ENCODE peak calls at places on chromosome 2, in nine cellular contexts. K is keratinocyte, Q is foreskin fibroblast, W is K562, F is astrocyte of the spinal cord, N is PC-9, D is body of pancreas, O is IMR-90, L is stomach. I is an unnamed sample.

GRCh38 chr2:111975819-111976218 is 77.4 kb downstream of the MERTK start:
- DNase-seq in F (no peak), Q (peak), D (no peak), L (no peak), N (no peak), W (no peak), O (no peak), K (no peak), I (no peak)

GRCh38 chr2:182915369-182916326 is 49.2 kb upstream of the FRZB start:
- DNase-seq in L (no peak), N (peak), D (no peak), W (no peak), F (peak), O (peak), Q (peak), K (peak), I (peak)

GRCh38 chr2:218396688-218397501 is 2.8 kb upstream of the CTDSP1 start:
- DNase-seq in K (no peak), W (no peak), L (peak), Q (peak), F (peak), D (peak), O (peak), N (peak), I (no peak)

GRCh38 chr2:240396623-240397541 is 38.6 kb upstream of the GPC1 start:
- DNase-seq in D (peak), L (no peak), K (no peak), W (no peak), N (no peak), Q (peak), F (peak), O (no peak), I (no peak)

GRCh38 chr2:10933700-10934225 is 22.0 kb downstream of the KCNF1 start:
- DNase-seq in L (no peak), K (no peak), F (no peak), W (no peak), Q (no peak), O (no peak), D (no peak), N (no peak), I (no peak)

GRCh38 chr2:218733615-218734021 is 23.0 kb downstream of the TTLL4 start:
- DNase-seq in O (peak), L (peak), W (no peak), N (no peak), D (peak), K (no peak), F (peak), Q (peak), I (no peak)

GRCh38 chr2:48343571-48344440 is 186.1 kb upstream of the STON1 start:
- DNase-seq in K (peak), F (peak), N (no peak), D (no peak), Q (peak), O (peak), L (no peak), W (no peak), I (peak)

GRCh38 chr2:208545398-208546042 is 138.9 kb downstream of the PTH2R start:
- DNase-seq in O (no peak), K (no peak), N (no peak), F (no peak), L (no peak), W (no peak), Q (no peak), D (peak), I (no peak)

GRCh38 chr2:180159921-180160320 is 152.8 kb upstream of the CWC22 start:
- DNase-seq in F (no peak), O (no peak), K (no peak), N (no peak), L (no peak), D (no peak), W (no peak), Q (no peak), I (no peak)

GRCh38 chr2:225600865-225601264 is 201.4 kb downstream of the NYAP2 start:
- DNase-seq in N (no peak), F (no peak), L (no peak), D (no peak), W (no peak), Q (no peak), O (no peak), K (no peak), I (no peak)

GRCh38 chr2:224650815-224651439 is 65.2 kb downstream of the CCDC195 start:
- DNase-seq in W (peak), O (peak), N (peak), Q (peak), F (peak), K (no peak), L (no peak), D (no peak), I (peak)

GRCh38 chr2:210477496-210477895 is 937 bp upstream of the LANCL1 start:
- DNase-seq in O (peak), L (no peak), K (no peak), F (peak), W (peak), D (peak), Q (peak), N (peak), I (no peak)

GRCh38 chr2:239369631-239370161 is 31.1 kb downstream of the HDAC4 start:
- DNase-seq in O (no peak), Q (peak), K (no peak), W (no peak), N (no peak), F (no peak), D (peak), L (no peak), I (no peak)

GRCh38 chr2:47512581-47513083 is 109.7 kb downstream of the MSH2 start:
- DNase-seq in D (no peak), Q (peak), W (peak), K (no peak), L (no peak), F (no peak), N (no peak), O (peak), I (no peak)

GRCh38 chr2:209426432-209426831 is 2.6 kb downstream of the MAP2 start:
- DNase-seq in O (no peak), D (peak), N (peak), K (no peak), L (no peak), Q (no peak), W (no peak), F (peak), I (peak)

GRCh38 chr2:72934683-72935610 is 17.6 kb downstream of the EMX1 start:
- DNase-seq in K (peak), Q (no peak), L (peak), F (no peak), D (peak), N (peak), W (peak), O (no peak), I (no peak)

GRCh38 chr2:119292226-119292625 is 68.6 kb downstream of the STEAP3 start:
- DNase-seq in O (peak), D (peak), Q (peak), F (peak), K (no peak), W (no peak), N (peak), L (no peak), I (no peak)

GRCh38 chr2:196592912-196593881 is 46.3 kb upstream of the CCDC150 start:
- DNase-seq in Q (peak), N (peak), K (no peak), O (peak), W (peak), F (peak), D (peak), L (no peak), I (no peak)

GRCh38 chr2:133415210-133415876 is 152.9 kb downstream of the NCKAP5 start:
- DNase-seq in W (no peak), L (no peak), F (no peak), O (no peak), N (no peak), Q (no peak), D (no peak), K (no peak), I (peak)

GRCh38 chr2:168119519-168120141 is 127.8 kb downstream of the STK39 start:
- DNase-seq in F (peak), N (no peak), O (peak), D (peak), W (peak), K (no peak), L (no peak), Q (peak), I (peak)

GRCh38 chr2:223929575-223930001 is 15.5 kb downstream of the WDFY1 start:
- DNase-seq in Q (no peak), N (peak), K (no peak), L (no peak), D (no peak), O (peak), F (no peak), W (no peak), I (no peak)

GRCh38 chr2:4930704-4931103 is 761.5 kb upstream of the SOX11 start:
- DNase-seq in K (no peak), Q (no peak), W (no peak), D (no peak), L (no peak), N (no peak), F (no peak), O (no peak), I (no peak)

GRCh38 chr2:31349684-31350083 is 64.9 kb downstream of the XDH start:
- DNase-seq in N (no peak), L (no peak), Q (no peak), F (no peak), K (no peak), W (no peak), O (no peak), D (no peak), I (no peak)

GRCh38 chr2:130241041-130241707 is 42.9 kb upstream of the TUBA3E start:
- DNase-seq in Q (peak), F (peak), W (no peak), K (peak), D (no peak), O (peak), N (peak), L (peak), I (no peak)

GRCh38 chr2:68124321-68124720 is 33.4 kb upstream of the PNO1 start:
- DNase-seq in D (no peak), Q (peak), O (peak), N (no peak), K (no peak), F (no peak), W (no peak), L (no peak), I (no peak)

GRCh38 chr2:189175869-189176431 is 3.6 kb downstream of the COL5A2 start:
- DNase-seq in N (no peak), K (no peak), O (no peak), W (no peak), L (no peak), Q (peak), F (peak), D (no peak), I (no peak)

GRCh38 chr2:84904717-84905174 is 710 bp upstream of the TMSB10 start:
- DNase-seq in N (no peak), W (peak), L (peak), F (peak), K (no peak), Q (peak), O (peak), D (peak), I (no peak)

GRCh38 chr2:210654091-210654490 is 97.7 kb downstream of the CPS1 start:
- DNase-seq in Q (peak), K (no peak), L (no peak), N (no peak), O (peak), F (no peak), D (no peak), W (no peak), I (no peak)

GRCh38 chr2:238696786-238697185 is 151.1 kb upstream of the TWIST2 start:
- DNase-seq in N (no peak), O (no peak), L (no peak), W (no peak), K (no peak), D (no peak), Q (no peak), F (no peak), I (no peak)

GRCh38 chr2:197028230-197028629 is 101.7 kb upstream of the PGAP1 start:
- DNase-seq in L (no peak), W (no peak), N (peak), Q (peak), O (peak), K (no peak), F (peak), D (no peak), I (peak)

GRCh38 chr2:89842180-89842908 is 1150.9 kb downstream of the RPIA start:
- DNase-seq in D (no peak), O (no peak), L (no peak), F (no peak), N (no peak), K (no peak), Q (no peak), W (no peak), I (no peak)

GRCh38 chr2:106098081-106098480 is 96.0 kb downstream of the UXS1 start:
- DNase-seq in L (no peak), W (peak), K (no peak), Q (peak), O (no peak), F (no peak), N (no peak), D (no peak), I (no peak)

DNA sequence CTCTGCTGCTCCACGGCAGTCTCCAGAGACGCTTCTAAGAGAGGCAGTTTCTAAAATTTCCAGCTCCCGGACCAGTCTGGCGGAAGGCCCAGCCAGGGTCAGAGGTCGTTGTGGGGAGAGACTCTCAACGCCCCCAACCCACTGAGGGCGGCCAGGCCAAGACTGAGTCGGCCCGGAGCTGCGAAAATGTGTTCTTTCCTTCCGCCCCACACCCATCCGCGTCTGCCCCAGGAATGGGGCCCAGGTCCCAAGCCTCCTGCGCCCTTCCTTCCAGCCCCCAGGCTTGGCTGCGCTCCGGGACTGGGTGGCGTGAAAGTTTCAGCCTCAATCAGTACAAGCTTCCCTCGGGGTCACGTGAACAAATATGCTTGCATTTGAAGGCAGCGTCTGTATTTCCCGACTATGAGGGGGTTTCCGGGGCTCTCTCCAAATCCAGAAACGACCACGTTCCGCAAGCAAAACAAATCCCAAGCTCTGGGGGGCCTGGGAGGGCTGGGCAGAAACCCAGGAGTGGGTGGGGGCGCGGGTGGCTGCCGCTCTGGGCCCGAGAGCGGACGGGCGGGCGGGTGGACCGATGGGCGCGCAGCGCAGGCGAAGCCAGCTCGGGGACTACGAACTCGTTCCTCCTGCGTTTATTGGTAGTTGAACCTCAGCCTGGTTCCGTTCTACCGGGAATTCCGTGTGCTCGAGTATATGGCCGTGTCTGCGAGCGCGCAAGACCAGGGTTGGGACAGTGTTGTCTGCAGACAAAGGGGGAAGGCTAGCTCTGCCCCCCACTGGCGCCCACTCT is 3.3 kb downstream of the HOXD3 start:
- DNase-seq in F (no peak), W (no peak), L (no peak), O (no peak), K (no peak), Q (no peak), D (no peak), N (no peak), I (no peak)
- H3K4me3 ChIP-seq in F (no peak), W (no peak), L (no peak), O (no peak), K (no peak), Q (no peak), D (no peak), N (no peak), I (peak)

GRCh38 chr2:108611021-108611420 is 76.8 kb downstream of the LIMS1 start:
- DNase-seq in F (no peak), K (no peak), O (no peak), N (no peak), L (no peak), W (no peak), Q (no peak), D (no peak), I (no peak)

GRCh38 chr2:108612153-108612513 is 77.9 kb downstream of the LIMS1 start:
- DNase-seq in W (no peak), O (peak), Q (peak), L (no peak), D (no peak), F (peak), N (no peak), K (no peak), I (no peak)

GRCh38 chr2:108604196-108604595 is 69.9 kb downstream of the LIMS1 start:
- DNase-seq in Q (peak), O (peak), K (no peak), W (no peak), N (no peak), L (no peak), F (no peak), D (no peak), I (no peak)

GRCh38 chr2:108605947-108606346 is 71.7 kb downstream of the LIMS1 start:
- DNase-seq in K (no peak), L (no peak), F (no peak), Q (no peak), O (no peak), W (no peak), N (no peak), D (no peak), I (no peak)

DNA sequence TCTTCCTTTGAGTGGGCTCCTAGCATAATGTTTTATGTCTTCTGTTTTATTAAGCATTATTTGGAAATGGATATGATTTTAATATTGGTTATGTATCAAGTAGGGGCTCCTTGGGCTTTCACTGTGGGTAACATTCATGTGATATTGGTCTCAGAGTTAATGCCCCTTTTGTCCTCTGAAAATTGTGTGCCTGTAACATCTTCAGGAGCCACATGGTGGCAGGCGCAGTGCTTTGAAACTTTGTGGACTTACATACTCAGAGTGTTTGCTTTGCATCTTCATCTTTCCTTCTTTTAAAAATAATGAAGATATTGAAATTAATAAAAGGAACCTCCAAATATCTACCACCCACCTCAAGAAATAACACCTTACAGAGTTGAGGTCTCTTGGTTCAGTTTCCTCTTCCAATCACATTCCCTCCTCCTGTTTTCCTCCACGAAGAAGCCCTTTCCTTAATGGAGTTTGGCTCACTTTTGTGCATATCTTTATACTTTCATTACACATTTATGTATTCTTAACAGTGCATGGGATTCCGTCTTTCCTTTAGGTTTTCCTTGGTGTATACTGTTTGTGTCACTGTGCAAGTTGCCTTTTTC is 73.5 kb downstream of the LIMS1 start:
- DNase-seq in K (no peak), Q (peak), N (no peak), W (peak), O (peak), D (peak), L (peak), F (peak), I (no peak)
- TF ChIP-seq CTCF in K (peak), Q (peak), N (peak), W (peak), O (peak), D (peak), L (no peak), F (peak), I (peak)

GRCh38 chr2:152420923-152421322 is 85.9 kb downstream of the FMNL2 start:
- DNase-seq in W (no peak), Q (no peak), N (no peak), F (no peak), K (no peak), O (no peak), L (no peak), D (no peak), I (no peak)

GRCh38 chr2:152418688-152419087 is 83.7 kb downstream of the FMNL2 start:
- DNase-seq in L (no peak), D (no peak), W (no peak), F (peak), K (no peak), Q (peak), N (no peak), O (peak), I (no peak)

GRCh38 chr2:152423684-152424083 is 88.7 kb downstream of the FMNL2 start:
- DNase-seq in O (no peak), Q (no peak), F (no peak), W (no peak), L (no peak), D (no peak), K (no peak), N (no peak), I (no peak)

GRCh38 chr2:152421521-152422367 is 86.8 kb downstream of the FMNL2 start:
- DNase-seq in Q (peak), F (peak), W (no peak), K (peak), D (peak), N (peak), O (peak), L (peak), I (peak)

DNA sequence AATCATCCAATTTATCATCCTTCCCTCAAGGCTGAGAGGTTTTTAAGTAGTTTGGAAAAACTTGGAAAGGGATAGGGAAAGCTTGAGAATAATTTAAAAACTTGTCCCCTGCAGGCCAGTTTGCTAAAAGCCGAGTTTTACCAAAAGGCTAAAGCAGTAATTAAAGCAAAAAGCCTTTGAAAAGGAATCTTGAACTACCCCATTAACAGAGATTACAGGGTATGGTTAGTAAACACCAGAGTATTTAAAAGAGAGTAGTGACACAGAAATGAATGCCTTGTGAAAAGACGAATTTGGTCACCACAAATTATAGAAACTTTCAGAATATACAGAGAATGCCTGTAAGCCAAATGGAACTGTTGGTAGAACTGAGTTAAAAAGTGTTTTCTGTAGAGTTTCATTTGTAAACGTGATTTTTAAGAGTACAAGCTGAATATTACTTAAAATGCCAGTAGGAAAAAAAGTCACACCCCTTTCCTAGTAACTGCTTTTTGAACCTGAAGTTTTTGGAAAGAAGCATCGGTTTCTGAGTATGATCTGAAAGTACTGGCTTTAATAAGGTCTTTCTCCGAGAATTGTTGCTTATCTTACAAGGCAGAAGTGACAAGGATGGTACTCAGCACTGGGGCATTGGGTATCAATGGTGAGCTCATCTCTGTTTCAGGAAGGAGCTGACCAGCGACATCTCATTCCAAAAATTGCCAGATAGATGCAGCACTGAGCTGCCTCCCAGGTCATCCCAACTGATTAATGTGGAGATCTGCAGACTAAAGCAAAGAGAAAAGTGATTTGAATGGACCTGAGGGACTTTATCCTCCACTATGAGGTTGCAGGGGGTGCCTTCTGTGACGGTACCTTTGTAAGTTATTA is 85.2 kb downstream of the FMNL2 start:
- DNase-seq in O (no peak), F (no peak), L (no peak), K (no peak), W (no peak), Q (peak), N (no peak), D (no peak), I (no peak)
- H3K4me3 ChIP-seq in O (no peak), F (no peak), L (no peak), K (no peak), W (no peak), Q (no peak), N (no peak), D (no peak), I (no peak)

GRCh38 chr2:64866797-64867196 is 122.4 kb upstream of the SLC1A4 start:
- DNase-seq in F (peak), N (peak), O (peak), D (no peak), Q (peak), L (no peak), K (no peak), W (no peak), I (peak)
- TF ChIP-seq CTCF in F (no peak), N (no peak), O (peak), D (no peak), Q (peak), L (no peak), K (no peak), W (no peak), I (no peak)